ENCODE peak calls at places on chromosomes 16 and 17, in four cellular contexts. S, U, W and G are unnamed samples. For H3K4me1, the result is how much of the 10 kb centered on the place peaks cover.

GRCh38 chr17:1829579-1830257 is at the start of the genes RPA1 and SMYD4:
- DNase-seq in S (peak), U (peak), W (peak), G (peak)

GRCh38 chr17:38403491-38403890 is 24.8 kb upstream of the ARHGAP23 start:
- DNase-seq in S (no peak), U (peak), W (peak), G (no peak)

GRCh38 chr17:83071365-83071764 is 8.0 kb upstream of the METRNL start:
- DNase-seq in S (no peak), U (no peak), W (no peak), G (no peak)

GRCh38 chr16:71311553-71312158 is 22.5 kb upstream of the CMTR2 start:
- DNase-seq in S (no peak), U (peak), W (peak), G (no peak)

GRCh38 chr17:17887752-17888304 is 51.0 kb upstream of the SREBF1 start:
- DNase-seq in S (no peak), U (no peak), W (no peak), G (no peak)

GRCh38 chr16:81492965-81493754 is 48.6 kb downstream of the CMIP start:
- DNase-seq in S (no peak), U (no peak), W (no peak), G (no peak)

GRCh38 chr17:66354981-66355380 is 52.6 kb downstream of the PRKCA start:
- DNase-seq in S (no peak), U (no peak), W (no peak), G (no peak)

GRCh38 chr17:27620721-27621120 is 10.3 kb upstream of the LGALS9 start:
- DNase-seq in S (no peak), U (no peak), W (no peak), G (no peak)

GRCh38 chr17:16406742-16407674 is 8.4 kb upstream of the TRPV2 start:
- DNase-seq in S (no peak), U (peak), W (peak), G (no peak)

GRCh38 chr17:80970044-80970761 is 21.4 kb upstream of the CHMP6 start:
- DNase-seq in S (peak), U (peak), W (peak), G (peak)

GRCh38 chr17:68307443-68307842 is 16.1 kb downstream of the ARSG start:
- DNase-seq in S (no peak), U (no peak), W (no peak), G (no peak)

GRCh38 chr17:68315930-68316329 is 24.6 kb downstream of the ARSG start:
- DNase-seq in S (no peak), U (no peak), W (no peak), G (no peak)

GRCh38 chr17:68305132-68305531 is 13.8 kb downstream of the ARSG start:
- DNase-seq in S (no peak), U (no peak), W (no peak), G (no peak)

GRCh38 chr17:68314916-68315535 is 23.7 kb downstream of the ARSG start:
- DNase-seq in S (no peak), U (no peak), W (no peak), G (peak)

DNA sequence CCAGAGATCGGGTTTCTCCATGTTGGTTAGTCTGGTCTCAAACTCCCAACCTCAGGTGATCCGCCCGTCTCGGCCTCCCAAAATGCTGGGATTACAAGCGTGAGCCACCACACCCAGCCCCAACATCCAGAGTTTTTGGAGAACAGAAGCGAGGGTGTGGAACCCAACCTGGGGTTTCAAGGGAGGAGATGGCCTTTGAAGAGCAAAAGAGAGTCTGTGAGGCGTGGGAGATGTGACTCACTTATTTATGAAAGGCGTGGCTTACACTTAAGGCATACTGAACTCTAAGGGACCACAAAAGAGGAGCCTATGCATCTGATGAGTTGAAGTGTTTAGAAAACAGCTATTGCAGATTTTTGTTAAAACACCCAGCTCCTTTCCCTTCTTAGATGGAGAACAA is 18.8 kb downstream of the ARSG start:
- DNase-seq in S (no peak), U (no peak), W (no peak), G (no peak)
- H3K4me1 ChIP-seq in S (under half), U (under half), W (under half), G (under half)

DNA sequence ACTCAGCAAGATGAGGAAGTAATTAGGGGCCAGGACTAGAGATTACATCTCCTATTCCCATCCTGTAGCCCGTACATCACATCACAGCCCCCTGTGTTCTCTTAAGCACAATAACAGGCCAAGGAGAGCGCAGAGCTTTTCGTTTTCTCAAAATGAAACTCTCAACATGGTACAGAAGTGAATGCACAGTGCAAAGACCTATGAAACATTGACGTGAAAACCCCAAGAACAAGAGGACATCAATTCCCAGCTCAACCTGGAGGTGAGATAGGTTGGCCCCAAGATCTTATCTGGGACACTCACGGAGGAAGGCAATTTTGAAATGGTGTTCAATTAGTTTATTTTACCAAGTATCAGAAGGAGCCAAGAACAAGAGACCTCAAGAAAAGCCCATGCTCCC is 9.0 kb downstream of the PIK3R5 start:
- DNase-seq in S (no peak), U (no peak), W (no peak), G (no peak)
- TF ChIP-seq EP300 in S (no peak), U (no peak), W (no peak), G (no peak)

DNA sequence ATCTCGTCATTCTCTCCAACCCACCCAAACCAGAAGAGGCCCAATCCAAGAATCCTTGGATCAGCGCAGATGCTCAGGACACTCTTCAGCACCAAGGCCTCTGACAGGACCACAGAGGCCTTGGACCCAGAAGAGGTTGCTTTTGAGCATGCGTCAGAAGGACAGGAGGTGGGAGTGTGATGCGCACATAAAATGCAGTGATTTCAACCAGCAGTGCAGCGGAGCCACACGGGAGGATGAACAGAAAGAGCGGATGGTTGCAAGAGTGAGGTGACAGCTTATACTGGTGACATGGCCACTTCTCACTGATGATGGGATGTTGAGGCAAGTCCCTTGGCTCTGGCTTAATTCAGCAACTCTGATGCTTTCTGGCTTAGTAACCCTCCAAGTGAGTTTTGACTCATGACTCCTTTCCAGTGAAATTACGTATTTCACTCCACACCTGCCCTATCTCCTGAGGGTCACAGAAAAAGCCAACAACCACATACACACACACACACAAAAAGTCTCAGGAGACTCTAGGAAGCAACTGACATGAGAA is 25.2 kb upstream of the ERN1 start:
- DNase-seq in S (no peak), U (no peak), W (no peak), G (no peak)
- H3K4me1 ChIP-seq in S (under half), U (under half), W (half or more), G (half or more)

GRCh38 chr16:85612801-85613608 is at the start of gene GSE1:
- DNase-seq in S (peak), U (peak), W (peak), G (peak)
- TF ChIP-seq EP300 in S (no peak), U (no peak), W (no peak), G (no peak)

DNA sequence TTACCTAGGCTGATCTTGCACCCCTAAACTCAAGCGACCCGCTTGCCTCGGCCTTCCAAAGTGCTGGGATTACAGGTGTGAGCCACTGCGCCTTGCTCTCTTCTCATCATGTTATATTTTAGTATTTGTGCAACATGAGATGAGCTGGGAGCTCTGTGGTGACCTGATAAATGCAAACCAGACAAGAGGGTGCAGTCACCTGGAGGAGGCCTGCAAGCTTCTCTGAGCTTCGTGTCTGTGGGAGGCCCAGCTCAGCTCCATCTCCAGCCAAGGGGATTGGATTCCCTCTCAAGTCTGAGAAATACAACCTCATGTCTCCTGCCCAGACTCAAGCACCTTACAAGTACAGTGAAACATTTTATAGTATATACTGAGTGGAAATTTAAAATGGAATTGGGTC is 3.2 kb downstream of the IGSF6 start:
- DNase-seq in S (no peak), U (no peak), W (no peak), G (no peak)
- H3K4me1 ChIP-seq in S (under half), U (under half), W (under half), G (under half)

DNA sequence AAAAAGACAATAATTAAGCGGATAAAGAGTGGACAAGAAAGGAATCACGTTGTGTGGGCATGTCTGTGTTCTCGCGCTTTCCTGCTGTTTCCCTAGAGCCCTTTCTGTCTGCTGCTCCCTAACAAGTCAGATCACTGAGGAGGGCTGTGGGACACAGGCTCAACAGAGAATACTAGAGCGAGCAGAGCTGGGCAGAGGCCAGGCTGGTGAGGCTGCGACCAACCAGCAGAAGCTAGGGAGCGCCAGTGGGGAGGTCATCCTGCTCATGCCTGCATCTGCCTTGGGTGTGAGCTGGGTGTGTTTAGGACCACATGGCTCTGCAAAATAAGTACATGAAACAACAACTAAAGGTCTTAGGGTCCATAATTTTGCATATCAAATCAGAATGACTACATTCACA is 11.5 kb upstream of the FOXJ1 start:
- DNase-seq in S (no peak), U (no peak), W (no peak), G (no peak)
- TF ChIP-seq EP300 in S (no peak), U (no peak), W (no peak), G (no peak)